ENCODE peak calls at places on chromosomes 12 and 14, in six cellular contexts. One of them, this sample, is unnamed.

GRCh38 chr12:4379410-4379809 is at the start of gene FGF23:
- DNase-seq in fibroblast of lung: peak; percentile 36
- DNase-seq in neural progenitor cell: peak; percentile 88
- DNase-seq in adrenal gland: no peak
- DNase-seq in body of pancreas: no peak
- DNase-seq in type B pancreatic cell: no peak
- DNase-seq in this sample: no peak

GRCh38 chr12:127272864-127273263 is 994.1 kb upstream of the TMEM132C start:
- DNase-seq in type B pancreatic cell: no peak
- DNase-seq in adrenal gland: no peak
- DNase-seq in fibroblast of lung: no peak
- DNase-seq in body of pancreas: no peak
- DNase-seq in neural progenitor cell: no peak
- DNase-seq in this sample: no peak

GRCh38 chr12:91307957-91308705 is 125.5 kb upstream of the DCN start:
- DNase-seq in body of pancreas: no peak
- DNase-seq in fibroblast of lung: no peak
- DNase-seq in neural progenitor cell: peak; percentile 22
- DNase-seq in type B pancreatic cell: no peak
- DNase-seq in adrenal gland: no peak
- DNase-seq in this sample: no peak

GRCh38 chr12:8065991-8066594 is at the start of gene C3AR1:
- DNase-seq in fibroblast of lung: peak; percentile 61
- DNase-seq in type B pancreatic cell: no peak
- DNase-seq in neural progenitor cell: no peak
- DNase-seq in adrenal gland: no peak
- DNase-seq in body of pancreas: no peak
- DNase-seq in this sample: no peak

GRCh38 chr12:131682511-131682895 is 28.4 kb upstream of the SFSWAP start:
- DNase-seq in type B pancreatic cell: no peak
- DNase-seq in body of pancreas: no peak
- DNase-seq in fibroblast of lung: no peak
- DNase-seq in neural progenitor cell: no peak
- DNase-seq in adrenal gland: no peak
- DNase-seq in this sample: no peak

GRCh38 chr12:28958553-28959195 is 190.4 kb upstream of the FAR2 start:
- DNase-seq in type B pancreatic cell: no peak
- DNase-seq in neural progenitor cell: no peak
- DNase-seq in body of pancreas: no peak
- DNase-seq in fibroblast of lung: peak; percentile 79
- DNase-seq in adrenal gland: no peak
- DNase-seq in this sample: no peak

GRCh38 chr12:51923506-51924365 is 16.4 kb downstream of the ACVRL1 start:
- DNase-seq in fibroblast of lung: peak; percentile 20
- DNase-seq in neural progenitor cell: peak; percentile 72
- DNase-seq in adrenal gland: no peak
- DNase-seq in body of pancreas: peak; percentile 50
- DNase-seq in type B pancreatic cell: no peak
- DNase-seq in this sample: peak; percentile 57

GRCh38 chr14:38217538-38217937 is 9.8 kb downstream of the SSTR1 start:
- DNase-seq in adrenal gland: no peak
- DNase-seq in type B pancreatic cell: no peak
- DNase-seq in neural progenitor cell: no peak
- DNase-seq in body of pancreas: no peak
- DNase-seq in fibroblast of lung: no peak
- DNase-seq in this sample: no peak

GRCh38 chr12:58640314-58640713 is 280.0 kb downstream of the LRIG3 start:
- DNase-seq in body of pancreas: no peak
- DNase-seq in adrenal gland: no peak
- DNase-seq in fibroblast of lung: peak; percentile 12
- DNase-seq in neural progenitor cell: no peak
- DNase-seq in type B pancreatic cell: no peak
- DNase-seq in this sample: no peak

GRCh38 chr12:41190360-41190759 is 2.2 kb downstream of the PDZRN4 start:
- DNase-seq in type B pancreatic cell: no peak
- DNase-seq in neural progenitor cell: peak; percentile 55
- DNase-seq in adrenal gland: no peak
- DNase-seq in body of pancreas: no peak
- DNase-seq in fibroblast of lung: no peak
- DNase-seq in this sample: no peak

GRCh38 chr12:109475993-109476806 is 900 bp downstream of the KCTD10 start:
- DNase-seq in neural progenitor cell: peak; percentile 24
- DNase-seq in type B pancreatic cell: no peak
- DNase-seq in body of pancreas: no peak
- DNase-seq in adrenal gland: no peak
- DNase-seq in fibroblast of lung: peak; percentile 19
- DNase-seq in this sample: no peak

GRCh38 chr12:3336606-3337311 is 154.2 kb upstream of the PRMT8 start:
- DNase-seq in neural progenitor cell: peak; percentile 57
- DNase-seq in adrenal gland: no peak
- DNase-seq in fibroblast of lung: no peak
- DNase-seq in body of pancreas: peak; percentile 12
- DNase-seq in type B pancreatic cell: no peak
- DNase-seq in this sample: no peak

GRCh38 chr14:65057704-65058103 is 44.6 kb downstream of the MAX start:
- DNase-seq in neural progenitor cell: no peak
- DNase-seq in adrenal gland: no peak
- DNase-seq in body of pancreas: no peak
- DNase-seq in type B pancreatic cell: no peak
- DNase-seq in fibroblast of lung: no peak
- DNase-seq in this sample: no peak

GRCh38 chr12:55681142-55682077 is 26.3 kb downstream of the ITGA7 start:
- DNase-seq in neural progenitor cell: peak; percentile 89
- DNase-seq in body of pancreas: peak; percentile 67
- DNase-seq in type B pancreatic cell: no peak
- DNase-seq in adrenal gland: peak; percentile 58
- DNase-seq in fibroblast of lung: peak; percentile 44
- DNase-seq in this sample: no peak

GRCh38 chr12:4763549-4763948 is 43.3 kb downstream of the GALNT8 start:
- DNase-seq in fibroblast of lung: peak; percentile 23
- DNase-seq in neural progenitor cell: peak; percentile 93
- DNase-seq in adrenal gland: peak; percentile 59
- DNase-seq in type B pancreatic cell: no peak
- DNase-seq in body of pancreas: no peak
- DNase-seq in this sample: no peak

GRCh38 chr14:35229084-35229483 is 63.1 kb upstream of the PSMA6 start:
- DNase-seq in body of pancreas: no peak
- DNase-seq in type B pancreatic cell: no peak
- DNase-seq in neural progenitor cell: no peak
- DNase-seq in fibroblast of lung: no peak
- DNase-seq in adrenal gland: no peak
- DNase-seq in this sample: no peak

GRCh38 chr14:76715102-76715926 is 46.0 kb upstream of the VASH1 start:
- DNase-seq in body of pancreas: no peak
- DNase-seq in type B pancreatic cell: peak; percentile 7
- DNase-seq in fibroblast of lung: no peak
- DNase-seq in neural progenitor cell: peak; percentile 52
- DNase-seq in adrenal gland: peak; percentile 49
- DNase-seq in this sample: no peak

GRCh38 chr14:75579882-75580281 is 1.5 kb downstream of the FLVCR2 start:
- DNase-seq in body of pancreas: no peak
- DNase-seq in adrenal gland: peak; percentile 47
- DNase-seq in fibroblast of lung: peak; percentile 8
- DNase-seq in type B pancreatic cell: no peak
- DNase-seq in neural progenitor cell: no peak
- DNase-seq in this sample: no peak

GRCh38 chr12:95694148-95694547 is 96.4 kb downstream of the NTN4 start:
- DNase-seq in body of pancreas: peak; percentile 45
- DNase-seq in type B pancreatic cell: no peak
- DNase-seq in neural progenitor cell: peak; percentile 9
- DNase-seq in fibroblast of lung: no peak
- DNase-seq in adrenal gland: peak; percentile 63
- DNase-seq in this sample: no peak
- TF ChIP-seq CTCF in body of pancreas: no peak
- TF ChIP-seq CTCF in type B pancreatic cell: no peak
- TF ChIP-seq CTCF in neural progenitor cell: no peak
- TF ChIP-seq CTCF in fibroblast of lung: no peak
- TF ChIP-seq CTCF in adrenal gland: no peak
- TF ChIP-seq CTCF in this sample: no peak

DNA sequence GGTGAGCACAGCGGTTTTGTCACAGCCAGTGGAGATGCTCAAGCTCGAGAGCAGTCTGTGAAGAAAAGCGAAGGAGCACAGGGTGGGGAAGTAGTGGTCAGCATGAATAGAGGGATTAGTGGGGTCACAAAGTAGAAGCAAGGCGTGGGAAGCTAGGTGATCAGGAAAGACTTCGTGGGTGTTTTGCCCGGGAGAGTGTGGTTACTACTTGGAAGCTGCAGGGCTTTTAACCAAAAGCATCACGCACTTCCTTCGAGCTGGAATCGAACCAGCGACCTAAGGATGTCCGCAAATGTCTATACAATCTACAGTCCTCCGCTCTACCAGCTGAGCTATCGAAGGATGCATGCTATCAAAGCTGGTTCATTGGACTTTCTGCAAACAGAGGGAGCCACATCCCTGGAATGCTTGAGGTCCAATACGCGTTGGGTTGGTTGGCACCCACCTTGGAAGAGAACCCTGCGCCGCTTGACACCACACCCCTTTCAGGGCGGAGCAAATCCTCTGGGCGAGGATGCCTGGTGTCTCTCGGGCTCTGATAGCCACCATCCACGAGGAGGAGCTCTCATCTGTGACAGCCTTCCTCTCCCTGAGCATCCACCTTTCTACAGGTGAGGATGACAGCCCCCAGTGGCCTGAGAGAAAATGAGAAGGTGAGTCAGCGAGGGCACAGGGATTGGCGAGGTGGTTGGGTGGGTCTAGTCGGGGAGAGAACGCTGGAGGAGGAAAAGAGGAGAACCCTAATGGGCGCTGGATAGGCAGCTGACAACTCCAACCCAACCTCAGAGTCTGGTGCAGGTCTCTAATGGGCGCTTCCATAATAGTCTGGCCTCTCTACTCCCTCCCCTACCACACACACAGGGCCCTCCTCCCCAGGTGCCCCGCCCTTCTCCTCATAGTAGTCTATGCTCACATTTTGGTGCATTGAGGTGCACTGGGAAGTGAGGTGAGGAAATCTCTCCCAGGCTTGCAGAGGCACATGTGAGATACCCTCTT is 16.0 kb upstream of the OR6S1 start:
- DNase-seq in adrenal gland: no peak
- DNase-seq in type B pancreatic cell: no peak
- DNase-seq in fibroblast of lung: no peak
- DNase-seq in neural progenitor cell: peak; percentile 59
- DNase-seq in body of pancreas: no peak
- DNase-seq in this sample: no peak
- TF ChIP-seq CTCF in adrenal gland: no peak
- TF ChIP-seq CTCF in type B pancreatic cell: no peak
- TF ChIP-seq CTCF in fibroblast of lung: no peak
- TF ChIP-seq CTCF in neural progenitor cell: peak; percentile 36
- TF ChIP-seq CTCF in body of pancreas: no peak
- TF ChIP-seq CTCF in this sample: peak; percentile 31

DNA sequence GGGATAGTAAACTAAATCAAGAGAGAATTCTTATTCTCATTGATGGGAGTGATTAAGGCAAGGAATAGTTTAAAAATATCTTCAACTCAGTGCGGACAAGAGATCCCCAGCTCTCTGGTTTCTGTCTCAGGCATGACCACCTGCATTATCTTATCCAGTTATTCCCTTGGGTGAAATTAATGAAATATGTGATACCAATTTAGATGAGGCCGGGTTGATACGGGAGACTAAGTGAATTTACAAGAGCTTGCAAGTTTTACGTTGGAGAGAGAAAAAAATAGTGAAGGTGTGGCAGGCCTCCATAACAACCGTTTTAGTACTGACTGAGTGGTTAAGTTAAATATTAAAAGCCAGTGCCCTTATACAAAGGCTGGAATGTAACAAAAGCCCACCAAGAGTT is 61.1 kb upstream of the PLBD1 start:
- DNase-seq in fibroblast of lung: no peak
- DNase-seq in type B pancreatic cell: no peak
- DNase-seq in neural progenitor cell: no peak
- DNase-seq in body of pancreas: no peak
- DNase-seq in adrenal gland: no peak
- DNase-seq in this sample: no peak
- TF ChIP-seq CTCF in fibroblast of lung: no peak
- TF ChIP-seq CTCF in type B pancreatic cell: no peak
- TF ChIP-seq CTCF in neural progenitor cell: no peak
- TF ChIP-seq CTCF in body of pancreas: no peak
- TF ChIP-seq CTCF in adrenal gland: no peak
- TF ChIP-seq CTCF in this sample: no peak

DNA sequence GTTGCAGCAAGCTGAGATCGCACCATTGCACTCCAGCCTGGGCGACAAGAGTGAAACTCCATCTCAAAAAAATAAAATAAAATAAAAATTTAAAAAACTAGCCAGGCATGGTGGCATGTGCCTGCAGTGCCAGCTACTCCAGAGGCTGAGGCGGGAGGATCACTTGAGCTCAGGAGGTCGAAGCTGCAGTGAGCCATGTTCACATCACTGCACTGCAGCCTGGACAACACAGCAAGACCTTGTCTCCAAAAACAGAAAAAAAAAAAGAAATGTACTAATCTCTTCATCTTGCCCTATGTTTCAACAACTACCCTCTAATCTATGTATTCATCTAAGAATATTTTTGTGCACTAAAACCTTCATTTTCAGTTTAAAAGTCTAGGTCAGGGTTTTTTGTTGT is 6.5 kb downstream of the NAA25 start:
- DNase-seq in adrenal gland: no peak
- DNase-seq in fibroblast of lung: no peak
- DNase-seq in type B pancreatic cell: no peak
- DNase-seq in body of pancreas: no peak
- DNase-seq in neural progenitor cell: no peak
- DNase-seq in this sample: no peak
- TF ChIP-seq CTCF in adrenal gland: no peak
- TF ChIP-seq CTCF in fibroblast of lung: no peak
- TF ChIP-seq CTCF in type B pancreatic cell: no peak
- TF ChIP-seq CTCF in body of pancreas: no peak
- TF ChIP-seq CTCF in neural progenitor cell: no peak
- TF ChIP-seq CTCF in this sample: no peak

DNA sequence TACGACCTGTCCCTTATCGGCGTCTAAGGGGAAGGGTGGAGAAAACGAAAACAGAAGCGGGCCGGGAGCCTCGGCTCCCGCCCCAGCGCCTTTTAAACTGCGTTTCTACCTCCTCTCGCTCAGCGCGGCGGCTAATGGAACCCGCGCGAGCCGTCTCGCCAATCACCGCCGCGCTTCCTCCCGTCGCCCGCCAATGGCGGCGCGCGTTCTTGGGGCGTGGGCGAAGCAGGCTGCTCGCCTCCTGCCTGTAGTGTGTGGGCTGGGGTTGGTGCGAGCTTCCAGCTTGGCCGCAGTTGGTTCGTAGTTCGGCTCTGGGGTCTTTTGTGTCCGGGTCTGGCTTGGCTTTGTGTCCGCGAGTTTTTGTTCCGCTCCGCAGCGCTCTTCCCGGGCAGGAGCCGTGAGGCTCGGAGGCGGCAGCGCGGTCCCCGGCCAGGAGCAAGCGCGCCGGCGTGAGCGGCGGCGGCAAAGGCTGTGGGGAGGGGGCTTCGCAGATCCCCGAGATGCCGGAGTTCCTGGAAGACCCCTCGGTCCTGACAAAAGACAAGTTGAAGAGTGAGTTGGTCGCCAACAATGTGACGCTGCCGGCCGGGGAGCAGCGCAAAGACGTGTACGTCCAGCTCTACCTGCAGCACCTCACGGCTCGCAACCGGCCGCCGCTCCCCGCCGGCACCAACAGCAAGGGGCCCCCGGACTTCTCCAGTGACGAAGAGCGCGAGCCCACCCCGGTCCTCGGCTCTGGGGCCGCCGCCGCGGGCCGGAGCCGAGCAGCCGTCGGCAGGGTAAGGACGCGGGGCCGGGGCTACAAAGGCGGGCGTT is at the start of gene TMPO:
- DNase-seq in body of pancreas: peak; percentile 92
- DNase-seq in neural progenitor cell: peak; percentile 96
- DNase-seq in type B pancreatic cell: peak; percentile 98
- DNase-seq in adrenal gland: peak; percentile 87
- DNase-seq in fibroblast of lung: peak; percentile 89
- DNase-seq in this sample: peak; percentile 99
- TF ChIP-seq CTCF in body of pancreas: peak; percentile 22
- TF ChIP-seq CTCF in neural progenitor cell: no peak
- TF ChIP-seq CTCF in type B pancreatic cell: no peak
- TF ChIP-seq CTCF in adrenal gland: no peak
- TF ChIP-seq CTCF in fibroblast of lung: no peak
- TF ChIP-seq CTCF in this sample: no peak

This sample was measured in GM06990.